ENCODE peak calls at places on chromosomes 3 and 15, in six cellular contexts. A is iPS-NIHi11; M is NCI-H1417; V is activated CD4-positive, alpha-beta T cell treated with anti-CD3 and anti-CD28 coated beads, Interleukin-2, amount 50 U/mL, for 1 hour; Q is activated T-cell treated with anti-CD3 and anti-CD28 coated beads, Interleukin-2, amount 50 U/mL, for 72 hours; U is lower lobe of right lung. C is an unnamed sample.
A peak's percentile ranks its signal among the peaks of the same experiment; 100 is the strongest.

GRCh38 chr3:115697263-115698053 is 74.1 kb downstream of the GAP43 start:
- DNase-seq in V (no peak), A (no peak), Q (no peak), U (no peak), M (no peak), C (no peak)

GRCh38 chr15:71440479-71441071 is 325.3 kb downstream of the THSD4 start:
- DNase-seq in M (peak; percentile 28), Q (no peak), A (peak; percentile 31), V (no peak), U (no peak), C (peak; percentile 72)

GRCh38 chr15:56286213-56286612 is 42.5 kb upstream of the RFX7 start:
- DNase-seq in Q (peak; percentile 6), U (no peak), V (no peak), A (no peak), M (no peak), C (no peak)

GRCh38 chr15:39774688-39775267 is 7.9 kb downstream of the FSIP1 start:
- DNase-seq in U (no peak), A (no peak), V (peak; percentile 31), Q (peak; percentile 48), M (no peak), C (no peak)

GRCh38 chr3:16124636-16125035 is 49.8 kb upstream of the GALNT15 start:
- DNase-seq in V (no peak), A (no peak), Q (no peak), U (no peak), M (no peak), C (no peak)

GRCh38 chr3:43288366-43288765 is 2.0 kb downstream of the SNRK start:
- DNase-seq in U (no peak), M (no peak), V (no peak), A (no peak), Q (no peak), C (no peak)

GRCh38 chr3:195133462-195133861 is 137.5 kb downstream of the XXYLT1 start:
- DNase-seq in A (no peak), M (peak; percentile 68), V (peak; percentile 45), Q (peak; percentile 48), U (no peak), C (peak; percentile 92)

GRCh38 chr15:57160823-57161560 is 215.3 kb upstream of the CGNL1 start:
- DNase-seq in M (no peak), U (no peak), V (no peak), Q (no peak), A (no peak), C (no peak)

GRCh38 chr15:72197045-72197459 is 535 bp downstream of the GRAMD2A start:
- DNase-seq in U (no peak), Q (no peak), V (no peak), M (no peak), A (peak; percentile 41), C (no peak)

GRCh38 chr15:37877851-37878577 is 56.4 kb upstream of the TMCO5A start:
- DNase-seq in V (no peak), U (no peak), M (no peak), A (no peak), Q (no peak), C (no peak)

GRCh38 chr3:169147246-169148008 is 516.1 kb downstream of the MECOM start:
- DNase-seq in M (peak; percentile 86), A (peak; percentile 71), V (no peak), U (peak; percentile 56), Q (peak; percentile 16), C (peak; percentile 73)

C was measured in NCI-H1105.